ENCODE peak calls at places on chromosomes 3 and 15, in seven cellular contexts. E is cardiac fibroblast, U is fibroblast of the aortic adventitia, L is fibroblast of pulmonary artery, I is sigmoid colon, O is A673, G is OCI-LY7. T is an unnamed sample.

GRCh38 chr3:21859124-21859781 is 108.2 kb upstream of the ZNF385D start:
- DNase-seq in O (no peak), G (no peak), L (no peak), E (no peak), U (no peak), I (no peak), T (no peak)

GRCh38 chr3:149902498-149903139 is 68.1 kb downstream of the PFN2 start:
- DNase-seq in O (peak; percentile 23), L (peak; percentile 24), I (no peak), G (peak; percentile 2), E (peak; percentile 20), U (peak; percentile 19), T (no peak)

GRCh38 chr15:28219116-28219515 is 102.9 kb downstream of the HERC2 start:
- DNase-seq in U (no peak), E (no peak), G (no peak), L (no peak), O (no peak), I (no peak), T (no peak)

GRCh38 chr3:9552252-9552999 is 1.2 kb downstream of the LHFPL4 start:
- DNase-seq in E (peak; percentile 60), U (peak; percentile 54), L (peak; percentile 68), O (peak; percentile 48), I (no peak), G (no peak), T (peak; percentile 79)

GRCh38 chr3:151798476-151798875 is 15.4 kb upstream of the AADAC start:
- DNase-seq in L (no peak), I (no peak), E (peak; percentile 75), U (peak; percentile 35), G (no peak), O (no peak), T (no peak)

GRCh38 chr3:93867425-93867824 is 106.3 kb downstream of the PROS1 start:
- DNase-seq in U (no peak), O (no peak), I (no peak), E (no peak), L (no peak), G (no peak), T (no peak)

GRCh38 chr15:36407647-36408046 is 171.8 kb upstream of the CDIN1 start:
- DNase-seq in E (peak; percentile 68), U (peak; percentile 67), I (no peak), G (no peak), O (peak; percentile 55), L (peak; percentile 70), T (peak; percentile 18)

GRCh38 chr3:101936419-101937331 is 87.4 kb downstream of the NFKBIZ start:
- DNase-seq in E (peak; percentile 93), O (peak; percentile 81), L (peak; percentile 89), G (peak; percentile 70), I (no peak), U (peak; percentile 92), T (peak; percentile 92)

GRCh38 chr3:11499144-11499543 is 144.6 kb downstream of the VGLL4 start:
- DNase-seq in G (no peak), L (peak; percentile 94), U (peak; percentile 96), E (peak; percentile 93), I (no peak), O (no peak), T (peak; percentile 92)

GRCh38 chr3:45887285-45887684 is 942 bp downstream of the CCR9 start:
- DNase-seq in G (no peak), E (no peak), O (no peak), I (no peak), U (no peak), L (no peak), T (no peak)

GRCh38 chr3:59027607-59028006 is 22.2 kb downstream of the CFAP20DC start:
- DNase-seq in O (no peak), G (no peak), E (no peak), L (no peak), I (no peak), U (no peak), T (no peak)

GRCh38 chr3:197222816-197223419 is 75.5 kb downstream of the DLG1 start:
- DNase-seq in I (no peak), O (no peak), E (no peak), U (no peak), L (peak; percentile 14), G (no peak), T (no peak)

GRCh38 chr3:66816110-66816761 is 181.9 kb upstream of the KBTBD8 start:
- DNase-seq in E (peak; percentile 75), O (peak; percentile 84), I (no peak), G (peak; percentile 81), L (peak; percentile 77), U (peak; percentile 84), T (peak; percentile 66)

GRCh38 chr15:59247364-59247763 is 40.7 kb downstream of the LDHAL6B start:
- DNase-seq in L (peak; percentile 89), U (peak; percentile 87), E (peak; percentile 86), I (no peak), O (peak; percentile 72), G (peak; percentile 88), T (peak; percentile 63)

GRCh38 chr3:23916886-23917815 is at the start of the genes NKIRAS1 and RPL15:
- DNase-seq in I (peak; percentile 99), L (peak; percentile 98), U (peak; percentile 96), G (peak; percentile 98), O (peak; percentile 99), E (peak; percentile 98), T (peak; percentile 98)

GRCh38 chr3:101701696-101702634 is 15.4 kb upstream of the RPL24 start:
- DNase-seq in E (no peak), L (no peak), I (no peak), U (no peak), G (peak; percentile 45), O (no peak), T (no peak)

GRCh38 chr3:151903501-151903991 is 30.1 kb downstream of the SUCNR1 start:
- DNase-seq in O (no peak), U (peak; percentile 95), E (peak; percentile 74), I (no peak), L (peak; percentile 91), G (no peak), T (no peak)

DNA sequence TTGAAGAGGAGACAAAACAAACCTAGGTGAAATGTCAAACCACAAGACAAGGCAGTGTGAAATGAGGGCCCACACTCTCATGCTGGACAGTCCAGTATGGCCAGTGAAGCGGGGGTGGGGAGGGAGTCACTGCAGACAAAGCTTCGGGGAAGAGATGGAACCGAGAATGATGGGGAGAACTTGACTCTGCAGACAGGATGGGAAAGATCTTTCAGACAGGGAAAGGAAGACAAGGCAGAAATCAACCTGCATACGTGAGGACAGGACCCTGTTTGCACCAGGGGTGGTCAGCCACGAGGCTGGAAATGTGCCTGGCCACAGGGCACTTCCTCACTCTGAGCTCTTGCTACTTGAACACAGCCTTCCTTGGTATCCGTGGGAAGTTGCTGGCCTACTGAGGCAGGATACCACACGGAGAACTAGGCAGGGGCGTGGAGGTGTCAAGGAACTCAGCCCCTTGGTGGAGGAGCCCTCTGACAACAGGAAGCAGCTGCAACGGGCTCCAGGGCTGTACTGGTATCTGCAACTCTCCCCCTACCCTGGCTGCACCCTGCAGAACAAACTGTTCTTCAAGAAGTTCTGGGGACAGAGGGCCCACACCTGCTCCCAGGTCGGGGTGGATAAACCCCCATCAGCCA is 9.3 kb upstream of the SRP14 start:
- DNase-seq in E (no peak), O (no peak), L (no peak), U (no peak), I (peak; percentile 59), G (peak; percentile 83), T (no peak)
- TF ChIP-seq CTCF in E (no peak), O (no peak), L (no peak), U (no peak), I (no peak), G (no peak), T (no peak)

GRCh38 chr15:86664581-86664980 is 584.9 kb downstream of the AGBL1 start:
- DNase-seq in U (no peak), L (no peak), I (no peak), E (no peak), O (no peak), G (no peak), T (no peak)
- H3K4me3 ChIP-seq in U (no peak overlapping the region), L (no peak overlapping the region), I (no peak overlapping the region), E (no peak overlapping the region), O (no peak overlapping the region), G (no peak overlapping the region), T (no peak overlapping the region)

DNA sequence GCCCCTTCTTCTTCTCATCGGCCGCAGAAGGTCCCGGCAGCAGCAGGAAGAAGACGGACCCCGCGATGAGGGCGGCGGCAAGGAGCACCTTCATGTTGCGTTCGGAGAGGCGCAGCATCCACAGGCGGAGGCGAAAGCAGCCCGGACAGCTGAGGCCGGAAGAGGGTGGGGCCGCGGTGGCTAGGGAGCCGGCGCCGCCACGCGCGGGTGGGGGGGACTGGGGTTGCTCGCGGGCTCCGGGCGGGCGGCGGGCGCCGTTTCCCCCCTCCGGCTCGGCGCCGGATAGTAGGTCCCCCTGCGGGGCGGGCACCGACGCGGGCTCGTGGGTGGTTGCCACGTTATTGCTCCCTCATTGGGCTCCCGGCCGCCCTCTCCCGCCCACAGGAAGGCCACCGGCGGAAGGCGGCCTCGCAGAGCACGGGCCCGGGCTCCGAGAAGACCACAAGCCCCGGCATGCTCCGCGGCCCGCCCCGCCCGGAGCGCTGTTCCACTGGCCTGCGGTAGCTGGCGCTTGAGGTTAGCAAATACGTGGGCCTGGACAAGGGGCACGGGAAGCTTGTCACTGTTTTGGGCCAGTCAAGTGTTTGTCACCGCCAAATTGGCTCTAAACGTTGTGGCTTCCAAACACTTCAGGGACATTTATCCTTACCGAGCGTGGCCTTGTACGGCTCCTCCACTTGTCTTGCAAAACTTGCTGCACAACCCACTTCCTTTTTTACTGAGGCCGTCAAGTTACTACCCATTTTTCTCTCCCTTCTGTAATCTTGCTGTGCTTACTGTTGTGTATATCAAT is at the start of gene PPIB:
- DNase-seq in G (peak; percentile 98), O (peak; percentile 99), E (peak; percentile 97), I (peak; percentile 99), U (peak; percentile 96), L (peak; percentile 98), T (peak; percentile 99)
- TF ChIP-seq CTCF in G (peak; percentile 70), O (peak; percentile 73), E (peak; percentile 41), I (peak; percentile 13), U (peak; percentile 41), L (peak; percentile 36), T (peak; percentile 42)

GRCh38 chr3:132568427-132568826 is 28.6 kb upstream of the ACKR4 start:
- DNase-seq in O (no peak), L (no peak), G (no peak), U (no peak), I (no peak), E (no peak), T (no peak)

GRCh38 chr3:132561003-132561402 is 36.1 kb upstream of the ACKR4 start:
- DNase-seq in E (no peak), U (no peak), I (no peak), L (no peak), O (no peak), G (no peak), T (no peak)

GRCh38 chr3:132569153-132569552 is 27.9 kb upstream of the ACKR4 start:
- DNase-seq in L (no peak), I (no peak), U (peak; percentile 68), E (peak; percentile 34), O (no peak), G (no peak), T (no peak)

DNA sequence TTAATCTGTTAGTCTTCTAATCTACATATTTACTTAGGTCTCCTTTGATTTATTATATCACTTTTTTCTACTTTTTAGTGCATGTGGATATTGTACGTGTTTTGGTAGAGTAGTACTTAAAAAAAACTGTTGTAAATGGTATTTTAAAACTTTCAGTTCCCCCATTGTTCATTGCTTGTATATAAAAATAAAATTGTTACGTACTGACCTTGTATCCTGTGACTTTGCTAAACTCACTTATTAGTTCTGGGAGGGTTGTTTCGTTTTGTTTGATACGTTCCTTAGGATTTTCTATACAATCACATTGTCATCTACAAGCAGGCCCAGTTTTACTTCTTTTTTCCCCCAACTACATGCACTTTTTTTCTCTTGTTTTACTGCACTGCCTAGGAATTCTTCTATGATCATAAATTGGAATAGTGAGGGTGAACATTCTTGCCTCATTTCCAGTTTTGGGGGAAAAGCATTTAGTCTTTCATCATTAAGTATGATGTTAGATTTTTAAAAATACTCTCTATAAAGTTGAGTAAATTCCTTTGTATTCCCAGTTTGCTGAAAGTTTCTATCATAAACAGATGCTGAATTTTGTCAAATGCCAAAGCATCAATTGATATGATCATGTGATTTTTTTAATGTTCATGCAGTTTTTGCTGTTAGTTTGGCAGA is 33.5 kb upstream of the ACKR4 start:
- DNase-seq in G (peak; percentile 1), O (no peak), I (no peak), U (peak; percentile 63), L (no peak), E (no peak), T (no peak)
- H3K4me3 ChIP-seq in G (peak overlapping the region; percentile 22), O (no peak overlapping the region), I (no peak overlapping the region), U (no peak overlapping the region), L (no peak overlapping the region), E (no peak overlapping the region), T (no peak overlapping the region)

T was measured in epithelial cell of esophagus.